ENCODE peak calls at places on chromosomes 13 and 19, in six cellular contexts. One of them, this sample, is unnamed.

GRCh38 chr19:1746401-1747284 is 6.7 kb upstream of the ONECUT3 start:
- DNase-seq in SK-N-SH: no peak
- DNase-seq in GM12892: no peak
- DNase-seq in H1: peak
- DNase-seq in K562: no peak
- DNase-seq in HepG2: no peak
- DNase-seq in this sample: no peak

GRCh38 chr13:90738881-90739280 is 608.6 kb upstream of the MIR17HG start:
- DNase-seq in HepG2: no peak
- DNase-seq in SK-N-SH: no peak
- DNase-seq in H1: no peak
- DNase-seq in GM12892: no peak
- DNase-seq in K562: no peak
- DNase-seq in this sample: no peak

GRCh38 chr19:38265213-38265861 is 964 bp downstream of the SPINT2 start:
- DNase-seq in HepG2: no peak
- DNase-seq in SK-N-SH: no peak
- DNase-seq in GM12892: no peak
- DNase-seq in H1: no peak
- DNase-seq in K562: no peak
- DNase-seq in this sample: no peak

GRCh38 chr19:58474291-58474996 is 1.7 kb upstream of the ZNF446 start:
- DNase-seq in HepG2: no peak
- DNase-seq in GM12892: no peak
- DNase-seq in H1: no peak
- DNase-seq in SK-N-SH: peak
- DNase-seq in K562: no peak
- DNase-seq in this sample: no peak

GRCh38 chr19:40756502-40757110 is 5.6 kb downstream of the SNRPA start:
- DNase-seq in H1: no peak
- DNase-seq in HepG2: no peak
- DNase-seq in K562: no peak
- DNase-seq in SK-N-SH: no peak
- DNase-seq in GM12892: no peak
- DNase-seq in this sample: no peak

GRCh38 chr19:19550972-19551861 is 13.2 kb downstream of the CILP2 start:
- DNase-seq in GM12892: no peak
- DNase-seq in HepG2: no peak
- DNase-seq in H1: no peak
- DNase-seq in K562: no peak
- DNase-seq in SK-N-SH: no peak
- DNase-seq in this sample: no peak

GRCh38 chr19:50002386-50002960 is 22.7 kb downstream of the VRK3 start:
- DNase-seq in GM12892: no peak
- DNase-seq in K562: no peak
- DNase-seq in H1: no peak
- DNase-seq in HepG2: no peak
- DNase-seq in SK-N-SH: no peak
- DNase-seq in this sample: no peak

GRCh38 chr13:39586142-39586541 is 16.9 kb downstream of the LHFPL6 start:
- DNase-seq in HepG2: no peak
- DNase-seq in GM12892: no peak
- DNase-seq in H1: no peak
- DNase-seq in SK-N-SH: no peak
- DNase-seq in K562: no peak
- DNase-seq in this sample: no peak

GRCh38 chr13:105147481-105147880 is 1388.0 kb downstream of the EFNB2 start:
- DNase-seq in K562: no peak
- DNase-seq in HepG2: no peak
- DNase-seq in GM12892: no peak
- DNase-seq in SK-N-SH: no peak
- DNase-seq in H1: no peak
- DNase-seq in this sample: no peak

GRCh38 chr19:46081928-46082727 is 41.3 kb upstream of the IGFL4 start:
- DNase-seq in SK-N-SH: peak
- DNase-seq in GM12892: peak
- DNase-seq in HepG2: peak
- DNase-seq in K562: peak
- DNase-seq in H1: no peak
- DNase-seq in this sample: peak

GRCh38 chr19:1931445-1931844 is 9.5 kb upstream of the CSNK1G2 start:
- DNase-seq in K562: no peak
- DNase-seq in SK-N-SH: no peak
- DNase-seq in H1: no peak
- DNase-seq in GM12892: no peak
- DNase-seq in HepG2: no peak
- DNase-seq in this sample: no peak

GRCh38 chr13:72390909-72391308 is 336.5 kb downstream of the MZT1 start:
- DNase-seq in H1: no peak
- DNase-seq in HepG2: peak
- DNase-seq in SK-N-SH: no peak
- DNase-seq in K562: no peak
- DNase-seq in GM12892: no peak
- DNase-seq in this sample: no peak

GRCh38 chr13:20195846-20196245 is 3.1 kb upstream of the GJB2 start:
- DNase-seq in GM12892: no peak
- DNase-seq in H1: no peak
- DNase-seq in SK-N-SH: no peak
- DNase-seq in HepG2: no peak
- DNase-seq in K562: no peak
- DNase-seq in this sample: no peak

GRCh38 chr13:99657848-99658265 is 156.6 kb downstream of the TM9SF2 start:
- DNase-seq in SK-N-SH: peak
- DNase-seq in K562: no peak
- DNase-seq in HepG2: no peak
- DNase-seq in GM12892: no peak
- DNase-seq in H1: no peak
- DNase-seq in this sample: no peak

DNA sequence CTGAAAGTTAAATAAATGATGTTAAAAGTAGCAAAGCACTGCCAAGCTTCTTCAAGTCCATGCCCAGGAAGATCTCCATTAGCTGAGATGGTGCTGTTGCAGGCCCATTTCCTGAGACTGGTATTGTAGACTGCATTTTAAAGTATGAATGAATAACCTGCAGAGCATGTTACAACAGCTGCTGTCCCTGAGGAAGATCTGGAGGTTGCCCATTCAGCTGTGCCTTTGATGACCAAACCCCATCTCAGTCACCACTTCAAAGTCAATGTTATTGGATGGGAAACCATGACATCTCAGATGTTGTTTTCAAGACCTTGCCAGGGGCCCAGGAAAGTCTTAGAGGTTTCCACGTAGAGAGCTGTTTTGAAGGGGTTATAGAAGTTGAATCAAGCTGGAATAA is 281.3 kb downstream of the MTUS2 start:
- DNase-seq in GM12892: no peak
- DNase-seq in H1: no peak
- DNase-seq in K562: no peak
- DNase-seq in HepG2: no peak
- DNase-seq in SK-N-SH: no peak
- DNase-seq in this sample: no peak
- TF ChIP-seq TAF1 in GM12892: no peak
- TF ChIP-seq TAF1 in H1: no peak
- TF ChIP-seq TAF1 in K562: no peak
- TF ChIP-seq TAF1 in HepG2: no peak
- TF ChIP-seq TAF1 in SK-N-SH: no peak
- TF ChIP-seq TAF1 in this sample: no peak

GRCh38 chr19:42246143-42246868 is 3.9 kb upstream of the GSK3A start:
- DNase-seq in K562: peak
- DNase-seq in GM12892: no peak
- DNase-seq in H1: no peak
- DNase-seq in SK-N-SH: peak
- DNase-seq in HepG2: no peak
- DNase-seq in this sample: no peak
- TF ChIP-seq TAF1 in K562: no peak
- TF ChIP-seq TAF1 in GM12892: no peak
- TF ChIP-seq TAF1 in H1: no peak
- TF ChIP-seq TAF1 in SK-N-SH: no peak
- TF ChIP-seq TAF1 in HepG2: no peak
- TF ChIP-seq TAF1 in this sample: no peak

DNA sequence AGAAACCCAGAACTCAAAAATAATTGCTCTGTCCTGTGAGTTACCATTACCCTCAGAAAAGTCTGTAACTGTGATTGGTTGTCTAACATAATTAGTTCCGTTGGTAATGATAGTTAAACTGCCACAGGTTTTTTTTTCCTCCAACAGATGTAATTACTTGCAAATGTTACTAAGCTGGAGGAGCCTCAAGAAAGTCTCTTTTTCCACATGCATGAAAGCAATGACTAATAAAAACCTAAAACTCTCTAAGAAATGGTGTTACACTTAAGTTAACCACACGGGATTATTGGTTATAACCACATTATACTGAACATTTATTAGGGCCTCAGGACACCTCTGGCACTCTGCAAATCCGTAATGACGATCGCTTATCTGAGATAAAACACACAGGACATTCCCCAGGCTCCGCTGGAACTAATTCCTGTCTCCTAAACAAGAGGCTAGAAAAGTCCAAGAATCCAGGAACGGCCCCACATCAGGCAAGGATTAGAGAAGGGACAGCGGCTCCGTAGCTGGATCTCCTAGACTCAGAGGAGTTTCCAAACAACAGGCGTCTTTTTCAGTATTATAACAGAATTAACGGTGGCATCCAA is 753 bp downstream of the ZNF235 start:
- DNase-seq in K562: peak
- DNase-seq in GM12892: no peak
- DNase-seq in H1: no peak
- DNase-seq in SK-N-SH: peak
- DNase-seq in HepG2: no peak
- DNase-seq in this sample: no peak
- TF ChIP-seq TAF1 in K562: no peak
- TF ChIP-seq TAF1 in GM12892: no peak
- TF ChIP-seq TAF1 in H1: no peak
- TF ChIP-seq TAF1 in SK-N-SH: no peak
- TF ChIP-seq TAF1 in HepG2: no peak
- TF ChIP-seq TAF1 in this sample: no peak

DNA sequence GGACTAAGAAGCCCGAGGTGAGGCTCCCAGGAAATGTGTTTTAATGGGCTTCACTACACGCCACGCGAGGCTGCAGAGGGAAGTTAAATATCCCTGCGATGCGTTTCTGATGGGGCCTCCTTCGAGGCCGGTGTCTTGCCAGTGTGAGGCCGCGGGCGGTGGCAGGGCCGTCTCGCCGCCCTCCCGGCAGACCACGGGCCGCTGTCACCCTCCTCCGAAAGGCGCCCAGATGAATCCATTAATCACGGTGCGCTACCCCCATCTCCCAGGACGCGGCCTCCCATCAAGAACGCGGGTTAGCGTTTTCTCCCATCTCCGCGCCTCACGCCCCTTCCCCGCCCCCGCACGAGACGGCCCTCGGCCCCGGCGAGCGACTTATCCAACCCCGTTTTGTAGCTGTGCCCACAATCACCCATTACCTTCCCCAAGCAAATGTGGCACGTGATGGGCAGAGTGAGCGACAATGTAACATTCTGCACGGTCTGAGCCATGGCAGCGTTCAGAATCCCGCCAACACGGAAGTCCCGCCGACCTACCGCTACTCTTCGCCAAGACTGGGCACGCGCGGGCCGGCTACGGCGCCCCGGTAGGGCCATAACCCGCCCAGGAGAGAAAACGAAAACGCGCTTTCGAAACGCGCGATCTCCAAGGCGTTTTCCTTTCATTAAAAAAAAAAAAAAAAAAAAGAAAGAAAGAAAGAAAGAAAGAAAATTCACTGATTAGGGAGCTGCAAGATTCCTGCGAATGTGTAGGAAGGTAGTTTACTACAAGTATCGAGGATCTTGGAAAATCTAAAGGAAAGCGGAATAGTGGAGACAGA is at the start of gene OBI1:
- DNase-seq in H1: no peak
- DNase-seq in K562: peak
- DNase-seq in GM12892: peak
- DNase-seq in SK-N-SH: peak
- DNase-seq in HepG2: peak
- DNase-seq in this sample: peak
- TF ChIP-seq TAF1 in H1: peak
- TF ChIP-seq TAF1 in K562: peak
- TF ChIP-seq TAF1 in GM12892: peak
- TF ChIP-seq TAF1 in SK-N-SH: peak
- TF ChIP-seq TAF1 in HepG2: peak
- TF ChIP-seq TAF1 in this sample: peak

This sample was measured in GM12891.